ENCODE peak calls at places on chromosomes 1 and 21, in four cellular contexts. W is IMR-90, R is mesenchymal stem cell, Y is H9. O is an unnamed sample.
A peak's percentile ranks its signal among the peaks of the same experiment; 100 is the strongest.

GRCh38 chr1:183604048-183604808 is 14.0 kb upstream of the NCF2 start:
- DNase-seq in Y (no peak), R (peak; percentile 58), W (peak; percentile 97), O (no peak)

GRCh38 chr1:211339631-211340041 is 13.0 kb downstream of the TRAF5 start:
- DNase-seq in W (no peak), R (no peak), Y (no peak), O (no peak)

GRCh38 chr1:29283804-29284195 is 47.5 kb downstream of the PTPRU start:
- DNase-seq in Y (peak; percentile 50), W (no peak), R (no peak), O (no peak)

GRCh38 chr1:147167361-147167760 is 4.9 kb downstream of the PRKAB2 start:
- DNase-seq in R (peak; percentile 98), Y (no peak), W (peak; percentile 96), O (no peak)

GRCh38 chr1:175369696-175370095 is 177.1 kb upstream of the KIAA0040 start:
- DNase-seq in W (no peak), Y (no peak), R (no peak), O (no peak)

GRCh38 chr1:36981771-36982622 is 52.3 kb downstream of the GRIK3 start:
- DNase-seq in W (no peak), Y (no peak), R (no peak), O (no peak)

GRCh38 chr1:109910123-109910962 is at the start of gene CSF1:
- DNase-seq in R (peak; percentile 94), W (peak; percentile 86), Y (peak; percentile 49), O (peak; percentile 70)

GRCh38 chr1:37922767-37923550 is 23.9 kb downstream of the INPP5B start:
- DNase-seq in W (no peak), R (no peak), Y (no peak), O (no peak)

GRCh38 chr1:12604986-12605385 is 13.0 kb downstream of the DHRS3 start:
- DNase-seq in R (no peak), W (no peak), Y (no peak), O (no peak)

GRCh38 chr21:36589352-36589971 is 109.5 kb upstream of the SIM2 start:
- DNase-seq in R (peak; percentile 4), W (peak; percentile 27), Y (peak; percentile 49), O (no peak)

GRCh38 chr1:203282720-203283542 is 22.4 kb upstream of the BTG2 start:
- DNase-seq in R (no peak), W (no peak), Y (no peak), O (no peak)
- H4K8ac ChIP-seq in R (no peak overlapping the region), W (no peak overlapping the region), Y (no peak overlapping the region), O (no peak overlapping the region)

DNA sequence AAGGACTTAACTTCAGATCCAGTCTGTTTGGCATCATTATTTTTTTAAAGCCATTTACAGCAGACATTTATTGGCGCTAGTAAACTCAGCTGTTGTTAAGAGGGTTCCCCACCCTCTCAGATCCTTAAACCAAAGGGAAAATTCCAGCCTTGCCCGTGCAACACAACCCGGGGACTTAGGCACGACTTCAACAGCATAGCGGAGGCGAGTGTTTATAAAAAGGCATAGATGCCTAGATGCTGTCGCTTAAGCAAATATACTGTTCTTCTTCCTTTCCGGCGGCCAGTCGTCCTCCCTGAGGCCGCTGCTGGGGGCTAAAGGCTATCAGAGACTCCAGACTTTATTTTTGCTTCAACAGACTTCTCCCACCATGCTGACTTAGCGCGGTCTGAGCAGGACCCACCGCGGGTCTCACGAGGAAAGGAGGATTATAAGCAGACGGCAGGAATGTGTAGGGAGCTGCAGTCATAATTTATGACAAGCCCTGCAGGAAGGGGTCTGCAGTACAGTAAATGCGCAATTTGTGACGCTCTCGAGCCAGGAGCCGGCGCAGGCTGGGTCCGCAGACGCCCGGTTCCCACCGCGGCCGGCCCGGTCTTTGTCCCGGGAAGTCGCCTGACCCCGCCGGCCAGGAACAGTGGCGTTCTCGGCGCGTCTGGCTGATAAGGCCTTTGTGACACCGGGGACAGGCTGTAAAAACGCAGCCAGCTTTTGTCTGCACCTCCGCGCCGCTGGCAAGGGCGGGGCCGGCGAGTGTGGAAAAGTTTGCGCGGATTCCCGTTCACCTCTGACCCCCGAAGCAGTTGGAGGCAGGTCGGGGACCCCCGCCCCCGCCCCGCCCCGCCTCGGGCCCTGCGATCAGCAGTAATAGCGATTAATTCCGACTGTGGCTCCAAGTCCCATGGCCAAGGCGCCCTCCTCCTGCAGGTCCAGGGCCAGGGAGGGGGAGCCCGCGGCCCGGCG is 61.2 kb upstream of the ARHGEF16 start:
- DNase-seq in W (peak; percentile 12), Y (peak; percentile 72), R (peak; percentile 11), O (peak; percentile 71)
- H3K9ac ChIP-seq in W (no peak overlapping the region), Y (peak overlapping the region; percentile 29), R (peak overlapping the region; percentile 51), O (no peak overlapping the region)

GRCh38 chr1:30634507-30634906 is 88.9 kb downstream of the MATN1 start:
- DNase-seq in W (no peak), R (no peak), Y (no peak), O (no peak)
- H3K18ac ChIP-seq in W (no peak overlapping the region), R (no peak overlapping the region), Y (no peak overlapping the region), O (peak overlapping the region; percentile 1)

GRCh38 chr1:245353915-245354775 is 199.4 kb downstream of the KIF26B start:
- DNase-seq in Y (no peak), W (no peak), R (no peak), O (no peak)
- H4K8ac ChIP-seq in Y (no peak overlapping the region), W (no peak overlapping the region), R (no peak overlapping the region), O (no peak overlapping the region)

DNA sequence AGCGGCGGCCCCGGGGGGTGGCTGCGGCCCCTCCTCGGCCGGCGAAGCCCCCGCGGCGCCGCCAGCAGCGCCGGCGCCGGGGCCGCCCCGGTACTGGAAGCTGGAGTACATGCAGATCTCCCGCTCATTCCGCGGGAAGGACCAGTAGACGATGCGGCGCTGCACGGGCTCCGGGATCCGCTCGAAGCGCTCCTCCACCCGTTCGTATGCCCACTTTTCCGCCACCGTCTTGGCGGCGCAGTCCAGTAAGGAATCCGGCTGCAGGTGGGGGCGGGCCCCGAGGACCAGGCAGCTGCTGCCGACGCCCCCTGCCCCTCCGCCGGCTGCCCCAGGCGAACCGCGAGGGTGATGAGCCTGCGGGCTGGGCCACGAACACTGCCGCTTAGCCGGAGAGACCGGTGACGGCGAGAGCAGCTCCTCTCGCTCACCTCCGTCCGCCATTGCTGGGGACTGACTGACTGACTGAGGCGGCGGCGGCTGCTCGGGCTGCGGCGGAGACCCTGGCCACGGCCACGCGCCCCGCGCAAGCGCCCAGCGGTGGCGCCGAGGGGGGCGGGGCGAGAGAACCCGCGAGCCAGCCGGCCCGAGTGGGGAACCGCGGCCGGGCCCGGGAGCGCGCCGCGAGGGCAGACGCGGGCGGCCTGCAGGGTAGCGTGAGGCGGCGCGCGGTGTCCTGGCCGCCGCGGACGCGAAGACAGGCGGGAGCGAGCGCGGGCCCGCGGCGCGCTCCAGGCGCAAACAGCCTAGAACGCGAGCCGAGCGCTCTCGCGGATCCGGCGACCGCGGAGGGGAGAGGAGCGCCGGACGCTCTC is at the start of gene ZSWIM5:
- DNase-seq in W (peak; percentile 42), R (peak; percentile 50), Y (peak; percentile 61), O (peak; percentile 69)
- H3K9ac ChIP-seq in W (peak within 1 kb of the TSS; percentile 2), R (peak within 1 kb of the TSS; percentile 84), Y (peak within 1 kb of the TSS; percentile 77), O (peak within 1 kb of the TSS; percentile 98)

DNA sequence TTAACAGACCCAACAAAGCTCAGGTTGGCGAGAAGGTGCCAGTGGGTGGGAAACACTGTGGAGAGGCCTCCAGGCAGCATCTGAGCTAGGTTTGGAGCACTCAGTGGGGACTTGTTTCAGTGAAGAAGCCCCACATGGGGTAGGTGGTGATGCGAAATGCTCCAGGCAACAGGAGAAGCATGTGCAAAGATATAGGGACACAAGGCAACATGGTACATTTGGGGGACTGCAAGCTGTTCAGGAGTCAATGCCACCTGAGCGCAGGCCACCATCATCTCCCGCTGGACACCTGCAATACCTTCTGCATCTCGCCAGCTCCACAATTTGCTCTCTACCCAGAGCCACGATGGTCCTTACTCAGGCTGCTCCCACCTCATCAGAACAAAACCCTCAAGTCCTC is 28.0 kb downstream of the BCAR3 start:
- DNase-seq in R (no peak), Y (no peak), W (no peak), O (no peak)
- H3K18ac ChIP-seq in R (no peak overlapping the region), Y (no peak overlapping the region), W (no peak overlapping the region), O (peak overlapping the region; percentile 51)

GRCh38 chr1:115402753-115403184 is 64.7 kb upstream of the NGF start:
- DNase-seq in Y (no peak), W (no peak), R (no peak), O (no peak)

GRCh38 chr1:115400426-115400825 is 62.4 kb upstream of the NGF start:
- DNase-seq in Y (no peak), R (no peak), W (no peak), O (no peak)

GRCh38 chr1:115400891-115401290 is 62.8 kb upstream of the NGF start:
- DNase-seq in Y (no peak), W (no peak), R (no peak), O (no peak)

GRCh38 chr1:115401676-115402075 is 63.6 kb upstream of the NGF start:
- DNase-seq in W (no peak), R (no peak), Y (no peak), O (no peak)

DNA sequence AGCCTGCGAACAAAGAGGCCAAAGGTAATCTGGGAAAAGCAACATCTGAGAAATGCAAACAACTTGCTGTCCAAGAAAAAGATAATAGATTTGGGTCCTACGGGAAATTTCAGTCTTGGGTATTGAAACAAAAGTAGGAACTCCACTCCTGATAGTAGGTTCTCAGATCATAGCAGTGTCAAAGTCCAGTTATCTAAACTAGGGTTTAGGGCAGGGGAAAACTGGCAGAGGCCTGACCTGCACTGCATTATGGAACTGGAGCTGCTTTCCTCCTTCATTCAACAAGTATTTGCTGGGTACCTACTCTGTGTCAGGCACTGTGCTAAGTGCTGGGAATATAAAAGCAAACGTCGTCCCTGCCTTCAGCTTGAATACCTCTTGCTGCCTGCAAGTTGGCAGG is 60.7 kb upstream of the NGF start:
- DNase-seq in W (no peak), Y (no peak), R (no peak), O (no peak)
- H4K8ac ChIP-seq in W (no peak overlapping the region), Y (no peak overlapping the region), R (no peak overlapping the region), O (peak overlapping the region; percentile 26)

O was measured in neuronal stem cell.